ENCODE peak calls at places on chromosomes 4 and X, in nine cellular contexts. F is HL-60, U is heart left ventricle, E is uterus, D is stomach, R is foreskin fibroblast, C is Panc1, A is A549, Q is mucosa of descending colon. V is an unnamed sample.

GRCh38 chr4:55635760-55636621 is at the start of gene NMU:
- DNase-seq in F (no peak), U (no peak), E (no peak), D (peak), R (peak), C (no peak), A (no peak), Q (peak), V (peak)

GRCh38 chr4:188346171-188346809 is 207.0 kb downstream of the TRIML1 start:
- DNase-seq in F (no peak), U (no peak), E (no peak), D (no peak), R (no peak), C (no peak), A (no peak), Q (no peak), V (no peak)

GRCh38 chr4:110487873-110488272 is 11.9 kb downstream of the ENPEP start:
- DNase-seq in F (no peak), U (no peak), E (no peak), D (no peak), R (no peak), C (no peak), A (no peak), Q (no peak), V (no peak)

GRCh38 chr4:30616943-30617646 is 103.1 kb upstream of the PCDH7 start:
- DNase-seq in F (no peak), U (no peak), E (no peak), D (no peak), R (no peak), C (no peak), A (no peak), Q (no peak), V (peak)

GRCh38 chr4:98386-98785 is 25.9 kb upstream of the ZNF718 start:
- DNase-seq in F (no peak), U (no peak), E (no peak), D (no peak), R (no peak), C (no peak), A (no peak), Q (no peak), V (no peak)

GRCh38 chr4:140884431-140885058 is 128.4 kb upstream of the TBC1D9 start:
- DNase-seq in F (peak), U (peak), E (no peak), D (peak), R (peak), C (peak), A (peak), Q (no peak), V (peak)

GRCh38 chrX:13005671-13006473 is 31.0 kb downstream of the TMSB4X start:
- DNase-seq in F (no peak), U (no peak), E (no peak), D (peak), R (no peak), C (no peak), A (no peak), Q (no peak), V (peak)

GRCh38 chrX:7083021-7083420 is 64.5 kb upstream of the STS start:
- DNase-seq in F (no peak), U (no peak), E (no peak), D (no peak), R (no peak), C (no peak), A (no peak), Q (no peak), V (no peak)

GRCh38 chrX:104482757-104483156 is 83.2 kb upstream of the IL1RAPL2 start:
- DNase-seq in F (no peak), U (no peak), E (no peak), D (no peak), R (no peak), C (no peak), A (no peak), Q (no peak), V (no peak)

GRCh38 chr4:17059192-17059634 is 160.8 kb upstream of the LDB2 start:
- DNase-seq in F (no peak), U (no peak), E (peak), D (no peak), R (peak), C (no peak), A (no peak), Q (no peak), V (peak)

GRCh38 chr4:38396845-38397547 is 267.0 kb upstream of the KLF3 start:
- DNase-seq in F (no peak), U (no peak), E (no peak), D (no peak), R (no peak), C (no peak), A (no peak), Q (no peak), V (no peak)

GRCh38 chrX:141989802-141990201 is 86.1 kb downstream of the MAGEC1 start:
- DNase-seq in F (no peak), U (no peak), E (no peak), D (no peak), R (no peak), C (no peak), A (no peak), Q (no peak), V (peak)

GRCh38 chr4:181959121-181959520 is 284.1 kb upstream of the TENM3 start:
- DNase-seq in F (no peak), U (no peak), E (no peak), D (no peak), R (peak), C (no peak), A (no peak), Q (no peak), V (peak)

GRCh38 chr4:173399016-173399415 is at the start of gene SCRG1:
- DNase-seq in F (no peak), U (no peak), E (peak), D (no peak), R (no peak), C (no peak), A (no peak), Q (no peak), V (peak)

GRCh38 chr4:151561551-151562256 is 152.7 kb downstream of the FHIP1A start:
- DNase-seq in F (no peak), U (no peak), E (no peak), D (no peak), R (no peak), C (no peak), A (no peak), Q (no peak), V (peak)

GRCh38 chr4:2352171-2352570 is 66.3 kb downstream of the ZFYVE28 start:
- DNase-seq in F (no peak), U (peak), E (peak), D (no peak), R (no peak), C (no peak), A (no peak), Q (no peak), V (no peak)

GRCh38 chr4:76212851-76213414 is 691 bp downstream of the SCARB2 start:
- DNase-seq in F (no peak), U (no peak), E (no peak), D (no peak), R (no peak), C (no peak), A (peak), Q (peak), V (peak)

GRCh38 chr4:48290146-48290772 is 20.6 kb upstream of the TEC start:
- DNase-seq in F (no peak), U (no peak), E (no peak), D (no peak), R (no peak), C (no peak), A (peak), Q (no peak), V (no peak)

GRCh38 chr4:166169111-166169510 is 296.1 kb downstream of the TLL1 start:
- DNase-seq in F (no peak), U (no peak), E (no peak), D (no peak), R (no peak), C (no peak), A (no peak), Q (no peak), V (no peak)
- TF ChIP-seq CTCF in F (no peak), U (no peak), E (no peak), D (no peak), R (peak), C (peak), A (no peak), Q (no peak), V (peak)

DNA sequence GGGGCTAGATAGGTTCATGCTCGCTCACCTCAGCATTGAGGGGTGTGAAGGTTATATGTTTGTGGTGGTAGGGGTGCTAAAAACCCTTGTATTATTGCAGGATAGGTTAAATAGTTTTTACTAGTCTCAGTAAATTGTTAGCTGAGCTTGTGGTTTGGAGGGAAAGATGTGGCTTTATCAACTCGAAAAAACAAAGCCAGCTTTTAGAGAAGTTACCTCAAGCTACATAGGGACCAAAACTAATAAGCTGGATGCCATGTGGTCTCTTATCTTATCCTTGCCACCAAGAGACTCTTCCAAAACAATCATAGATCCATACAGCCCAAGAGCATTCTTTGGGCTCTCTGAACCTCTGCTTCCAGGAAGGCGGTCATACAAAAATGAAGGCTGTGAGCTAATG is 29.2 kb downstream of the MSN start:
- DNase-seq in F (no peak), U (no peak), E (no peak), D (no peak), R (no peak), C (no peak), A (no peak), Q (no peak), V (no peak)
- H3K4me3 ChIP-seq in F (no peak), U (no peak), E (no peak), D (no peak), R (no peak), C (no peak), A (no peak), Q (no peak), V (no peak)

GRCh38 chr4:163353054-163353453 is 9.4 kb downstream of the NPY5R start:
- DNase-seq in F (no peak), U (no peak), E (no peak), D (no peak), R (no peak), C (no peak), A (no peak), Q (no peak), V (no peak)

GRCh38 chr4:163350672-163351071 is 7.0 kb downstream of the NPY5R start:
- DNase-seq in F (no peak), U (no peak), E (no peak), D (no peak), R (no peak), C (no peak), A (no peak), Q (no peak), V (peak)

DNA sequence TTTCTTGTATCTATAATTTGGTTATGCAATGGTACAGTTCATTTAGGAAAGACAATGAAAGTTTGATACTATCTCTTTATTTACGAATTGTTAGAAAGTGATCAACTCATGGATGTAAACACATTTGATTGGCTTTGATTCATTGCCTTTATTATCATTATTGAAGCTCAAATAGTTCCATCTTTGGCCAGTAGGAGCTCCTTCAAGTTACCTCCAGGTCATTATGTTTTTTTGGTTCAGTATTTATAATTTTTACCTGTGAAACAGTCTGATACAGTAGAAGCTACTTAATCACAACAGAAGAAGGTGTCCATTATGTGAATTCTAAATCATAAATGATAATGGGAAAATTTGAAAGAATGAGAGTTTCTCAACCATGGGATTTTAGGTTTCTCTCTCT is 12.4 kb downstream of the NPY5R start:
- DNase-seq in F (no peak), U (no peak), E (no peak), D (no peak), R (no peak), C (no peak), A (no peak), Q (no peak), V (no peak)
- TF ChIP-seq CTCF in F (no peak), U (no peak), E (no peak), D (no peak), R (no peak), C (no peak), A (no peak), Q (no peak), V (no peak)

DNA sequence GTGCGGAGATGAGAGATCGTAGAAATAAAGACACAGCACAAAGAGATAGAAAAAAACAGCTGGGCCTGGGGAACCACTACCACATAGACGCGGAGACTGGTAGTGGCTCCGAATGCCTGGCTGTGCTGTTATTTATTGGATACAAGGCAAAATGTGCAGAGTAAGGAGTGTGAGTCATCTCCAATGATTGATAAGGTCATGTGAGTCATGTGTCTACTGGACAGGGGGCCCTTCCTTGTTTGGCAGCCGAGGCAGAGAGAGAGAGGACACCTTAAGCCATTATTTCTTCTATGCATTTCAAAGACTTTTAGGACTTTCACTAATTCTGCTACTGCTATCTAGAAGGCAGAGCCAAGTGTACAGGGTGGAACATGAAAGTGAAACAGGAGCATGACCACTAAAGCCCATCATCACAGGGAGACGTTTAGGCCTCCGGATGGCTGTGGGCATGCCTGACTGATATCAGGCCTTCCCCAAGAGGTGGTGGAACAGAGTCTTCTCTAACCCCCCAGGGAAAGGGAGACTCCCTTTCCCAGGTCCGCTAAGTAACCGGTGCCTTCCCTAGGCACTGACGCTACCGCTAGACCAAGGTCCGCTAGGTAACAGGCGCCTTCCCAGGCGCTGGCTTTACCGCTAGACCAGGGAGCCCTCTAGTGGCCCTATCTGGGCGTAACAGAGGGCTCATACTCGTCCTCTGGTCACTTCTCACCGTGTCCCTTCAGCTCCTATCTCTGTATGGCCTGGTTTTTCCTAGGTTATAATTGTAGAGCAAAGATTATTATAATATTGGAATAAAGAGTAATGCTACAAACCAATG is 921.5 kb upstream of the PCDH10 start:
- DNase-seq in F (no peak), U (no peak), E (no peak), D (no peak), R (peak), C (no peak), A (peak), Q (peak), V (peak)
- H3K4me3 ChIP-seq in F (no peak), U (no peak), E (no peak), D (no peak), R (no peak), C (peak), A (peak), Q (no peak), V (peak)

DNA sequence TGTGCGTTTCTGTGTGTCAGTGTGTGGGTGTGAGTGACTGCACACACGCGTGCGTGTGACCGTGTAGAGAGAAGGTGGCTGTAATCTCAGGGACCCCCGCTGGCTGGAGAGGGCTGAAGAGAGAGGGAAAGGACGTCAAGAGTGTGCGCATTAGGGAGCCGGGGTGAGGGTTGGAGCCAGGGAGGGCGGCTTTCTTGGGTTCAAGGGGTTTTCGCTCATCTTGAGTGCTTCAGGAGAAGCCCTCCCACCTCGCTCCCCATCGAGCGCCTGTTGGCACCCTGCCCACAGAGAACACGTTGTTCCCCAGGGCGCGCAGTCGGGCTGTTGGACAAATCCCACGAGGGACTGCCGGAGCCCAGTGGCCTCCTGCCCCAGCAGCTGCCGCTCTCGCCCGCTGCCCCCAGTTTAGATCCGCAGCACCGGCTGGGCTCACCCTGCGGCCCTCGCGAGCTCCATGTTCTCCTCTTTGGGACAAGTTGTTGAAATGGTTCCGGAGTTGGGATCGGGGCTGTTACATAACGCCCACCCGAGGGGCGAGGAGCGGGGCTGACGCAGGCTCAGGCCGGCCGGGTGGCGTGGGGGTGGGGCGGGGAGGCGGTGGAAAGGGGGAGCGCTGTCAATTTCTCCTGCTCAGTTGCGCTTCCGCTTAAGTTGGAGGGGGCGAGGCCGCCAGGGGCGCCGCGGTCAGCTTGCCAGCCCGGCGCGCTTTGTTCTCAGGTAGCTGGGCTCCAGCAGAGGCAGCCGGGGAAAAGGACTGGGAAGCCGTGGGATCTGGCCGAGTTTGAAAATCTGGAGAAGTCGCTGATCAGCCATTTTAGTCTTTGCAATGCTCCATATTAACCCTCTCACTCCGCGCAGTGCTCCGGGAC is 1.6 kb downstream of the GRIA2 start:
- DNase-seq in F (no peak), U (no peak), E (peak), D (no peak), R (no peak), C (no peak), A (no peak), Q (no peak), V (peak)
- TF ChIP-seq CTCF in F (no peak), U (no peak), E (no peak), D (no peak), R (no peak), C (no peak), A (no peak), Q (no peak), V (peak)

GRCh38 chr4:170089274-170089742 is 448 bp downstream of the AADAT start:
- DNase-seq in F (no peak), U (no peak), E (no peak), D (no peak), R (peak), C (no peak), A (peak), Q (peak), V (peak)

GRCh38 chr4:170089743-170090666 is at the start of gene AADAT:
- DNase-seq in F (no peak), U (peak), E (peak), D (peak), R (peak), C (peak), A (peak), Q (peak), V (peak)

GRCh38 chr4:170090667-170091052 is 904 bp upstream of the AADAT start:
- DNase-seq in F (no peak), U (no peak), E (no peak), D (no peak), R (peak), C (no peak), A (no peak), Q (no peak), V (no peak)

GRCh38 chr4:170088686-170089085 is 1.1 kb downstream of the AADAT start:
- DNase-seq in F (no peak), U (no peak), E (no peak), D (no peak), R (no peak), C (no peak), A (no peak), Q (no peak), V (no peak)

GRCh38 chr4:170087163-170087700 is 2.5 kb downstream of the AADAT start:
- DNase-seq in F (no peak), U (no peak), E (no peak), D (no peak), R (no peak), C (no peak), A (no peak), Q (no peak), V (no peak)
- H3K4me3 ChIP-seq in F (no peak), U (no peak), E (no peak), D (no peak), R (no peak), C (no peak), A (no peak), Q (no peak), V (no peak)

GRCh38 chrX:133776072-133776471 is 209.3 kb downstream of the GPC3 start:
- DNase-seq in F (no peak), U (no peak), E (no peak), D (peak), R (no peak), C (no peak), A (no peak), Q (peak), V (no peak)
- TF ChIP-seq CTCF in F (peak), U (peak), E (no peak), D (no peak), R (peak), C (peak), A (peak), Q (no peak), V (peak)

DNA sequence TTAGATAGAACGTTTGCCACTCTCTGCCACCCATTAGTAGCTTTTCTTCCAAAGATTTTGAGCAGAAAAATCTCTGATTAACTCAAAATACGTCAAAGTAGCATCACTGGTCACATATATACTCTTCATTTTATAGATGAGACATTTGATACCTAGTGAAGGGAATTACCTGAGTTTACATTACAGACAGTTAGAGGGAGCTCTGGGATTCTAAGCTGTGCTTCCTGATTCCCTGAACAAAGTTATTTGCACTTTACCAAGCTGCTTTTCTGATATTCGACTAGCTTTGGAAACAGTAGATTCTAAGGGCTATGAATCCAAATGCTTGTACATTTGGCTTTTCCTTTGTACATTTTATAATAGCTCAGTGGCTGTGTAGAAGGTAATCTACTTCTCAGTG is 1602.1 kb downstream of the STIM2 start:
- DNase-seq in F (no peak), U (no peak), E (no peak), D (no peak), R (no peak), C (no peak), A (no peak), Q (no peak), V (no peak)
- H3K4me3 ChIP-seq in F (no peak), U (no peak), E (no peak), D (no peak), R (no peak), C (no peak), A (no peak), Q (no peak), V (no peak)

GRCh38 chrX:15816453-15816838 is 26.2 kb downstream of the ZRSR2 start:
- DNase-seq in F (no peak), U (no peak), E (no peak), D (no peak), R (no peak), C (no peak), A (no peak), Q (no peak), V (no peak)

GRCh38 chrX:15816886-15817285 is 26.6 kb downstream of the ZRSR2 start:
- DNase-seq in F (peak), U (no peak), E (no peak), D (no peak), R (no peak), C (no peak), A (no peak), Q (no peak), V (peak)

GRCh38 chrX:15814811-15815210 is 24.5 kb downstream of the ZRSR2 start:
- DNase-seq in F (no peak), U (no peak), E (no peak), D (no peak), R (no peak), C (no peak), A (no peak), Q (no peak), V (no peak)

GRCh38 chrX:15812212-15812938 is 22.1 kb downstream of the ZRSR2 start:
- DNase-seq in F (no peak), U (no peak), E (no peak), D (no peak), R (no peak), C (no peak), A (no peak), Q (no peak), V (no peak)

GRCh38 chrX:15815779-15816452 is 25.6 kb downstream of the ZRSR2 start:
- DNase-seq in F (peak), U (no peak), E (no peak), D (no peak), R (peak), C (no peak), A (peak), Q (no peak), V (no peak)
- TF ChIP-seq CTCF in F (peak), U (no peak), E (no peak), D (no peak), R (peak), C (peak), A (no peak), Q (no peak), V (peak)